ENCODE peak calls at places on chromosomes 2 and 18, in seven cellular contexts. C is MM.1S, O is heart left ventricle, R is bronchial epithelial cell, W is tibial artery, S is fibroblast of the aortic adventitia, D is cardiac fibroblast. G is an unnamed sample.

GRCh38 chr2:79660552-79660951 is 147.7 kb downstream of the CTNNA2 start:
- DNase-seq in C (no peak), O (no peak), R (no peak), W (no peak), D (no peak), S (no peak), G (no peak)

GRCh38 chr2:219104107-219105050 is 43.7 kb upstream of the IHH start:
- DNase-seq in D (peak; percentile 45), C (peak; percentile 52), W (no peak), S (peak; percentile 38), O (no peak), R (peak; percentile 49), G (peak; percentile 43)

GRCh38 chr18:42574871-42575270 is 540.6 kb downstream of the RIT2 start:
- DNase-seq in W (no peak), C (no peak), S (no peak), D (no peak), O (no peak), R (no peak), G (no peak)

GRCh38 chr18:75533954-75534353 is 106.5 kb upstream of the SMIM21 start:
- DNase-seq in O (no peak), D (peak; percentile 56), W (no peak), S (peak; percentile 19), C (no peak), R (no peak), G (peak; percentile 52)

GRCh38 chr2:144332356-144333143 is 187.4 kb downstream of the ZEB2 start:
- DNase-seq in O (peak; percentile 94), R (peak; percentile 64), D (peak; percentile 92), S (peak; percentile 73), W (peak; percentile 78), C (peak; percentile 92), G (peak; percentile 87)

GRCh38 chr2:69816923-69817542 is 12.4 kb upstream of the GMCL1 start:
- DNase-seq in W (peak; percentile 89), S (peak; percentile 92), C (peak; percentile 89), R (peak; percentile 90), D (peak; percentile 93), O (no peak), G (peak; percentile 93)

GRCh38 chr2:174594451-174594850 is 3.2 kb downstream of the WIPF1 start:
- DNase-seq in R (no peak), W (no peak), D (no peak), S (no peak), O (no peak), C (peak; percentile 40), G (no peak)

GRCh38 chr2:20447437-20448245 is 767 bp downstream of the RHOB start:
- DNase-seq in R (no peak), S (peak; percentile 58), C (peak; percentile 24), D (peak; percentile 64), W (peak; percentile 48), O (peak; percentile 80), G (peak; percentile 59)

GRCh38 chr2:188786368-188786781 is 187.8 kb upstream of the COL3A1 start:
- DNase-seq in S (peak; percentile 94), R (peak; percentile 79), W (no peak), O (no peak), D (peak; percentile 92), C (no peak), G (peak; percentile 94)

GRCh38 chr18:9022397-9023170 is 79.9 kb upstream of the NDUFV2 start:
- DNase-seq in O (no peak), D (peak; percentile 41), S (peak; percentile 18), C (no peak), W (no peak), R (peak; percentile 39), G (peak; percentile 40)

GRCh38 chr2:233867993-233868532 is at the start of gene MSL3B:
- DNase-seq in W (no peak), O (peak; percentile 72), S (peak; percentile 52), D (peak; percentile 69), C (peak; percentile 72), R (peak; percentile 37), G (peak; percentile 65)

GRCh38 chr2:53969285-53970094 is 1.3 kb downstream of the PSME4 start:
- DNase-seq in W (no peak), C (peak; percentile 40), O (no peak), S (peak; percentile 45), R (peak; percentile 95), D (peak; percentile 49), G (peak; percentile 69)

GRCh38 chr2:63424329-63425078 is 163.8 kb downstream of the WDPCP start:
- DNase-seq in C (peak; percentile 87), R (peak; percentile 54), D (peak; percentile 53), W (no peak), O (peak; percentile 52), S (peak; percentile 36), G (peak; percentile 60)

GRCh38 chr2:220162320-220162719 is 534.9 kb downstream of the SLC4A3 start:
- DNase-seq in S (peak; percentile 70), C (no peak), W (no peak), D (peak; percentile 40), O (no peak), R (peak; percentile 49), G (peak; percentile 39)

GRCh38 chr2:109718139-109718538 is 76.0 kb upstream of the RGPD5 start:
- DNase-seq in S (no peak), D (no peak), O (no peak), R (no peak), W (no peak), C (no peak), G (no peak)

GRCh38 chr2:109712126-109712455 is 82.0 kb upstream of the RGPD5 start:
- DNase-seq in C (no peak), S (no peak), R (no peak), D (no peak), O (no peak), W (no peak), G (no peak)

GRCh38 chr2:109712746-109713145 is 81.4 kb upstream of the RGPD5 start:
- DNase-seq in C (no peak), O (no peak), R (no peak), S (no peak), W (no peak), D (no peak), G (no peak)

GRCh38 chr2:109711230-109712125 is 82.6 kb upstream of the RGPD5 start:
- DNase-seq in O (no peak), R (no peak), S (no peak), D (peak; percentile 61), W (no peak), C (no peak), G (peak; percentile 75)

GRCh38 chr2:109715302-109715937 is 78.7 kb upstream of the RGPD5 start:
- DNase-seq in C (no peak), S (peak; percentile 28), W (no peak), O (no peak), D (peak; percentile 45), R (peak; percentile 70), G (peak; percentile 53)
- TF ChIP-seq CTCF in C (peak; percentile 28), S (peak; percentile 57), W (peak; percentile 83), O (peak; percentile 66), D (peak; percentile 40), R (peak; percentile 96), G (peak; percentile 53)

GRCh38 chr2:36359006-36359580 is 3.5 kb downstream of the CRIM1 start:
- DNase-seq in O (no peak), C (peak; percentile 32), W (no peak), D (peak; percentile 41), R (peak; percentile 64), S (peak; percentile 57), G (no peak)
- H3K4me3 ChIP-seq in O (peak overlapping the region; percentile 91), C (no peak overlapping the region), W (peak overlapping the region; percentile 94), D (peak overlapping the region; percentile 88), R (no peak overlapping the region), S (peak overlapping the region; percentile 94), G (peak overlapping the region; percentile 79)

GRCh38 chr2:47078541-47079482 is 76.3 kb downstream of the STPG4 start:
- DNase-seq in R (no peak), D (no peak), S (no peak), W (no peak), O (no peak), C (no peak), G (no peak)

GRCh38 chr2:47077442-47078117 is 77.5 kb downstream of the STPG4 start:
- DNase-seq in O (no peak), S (no peak), R (peak; percentile 29), C (no peak), D (no peak), W (no peak), G (no peak)

GRCh38 chr2:47075361-47076125 is 79.6 kb downstream of the STPG4 start:
- DNase-seq in C (no peak), O (no peak), D (peak; percentile 42), W (no peak), R (no peak), S (peak; percentile 54), G (no peak)

GRCh38 chr2:47076126-47076506 is 79.0 kb downstream of the STPG4 start:
- DNase-seq in R (no peak), S (no peak), W (no peak), C (no peak), D (no peak), O (no peak), G (no peak)

DNA sequence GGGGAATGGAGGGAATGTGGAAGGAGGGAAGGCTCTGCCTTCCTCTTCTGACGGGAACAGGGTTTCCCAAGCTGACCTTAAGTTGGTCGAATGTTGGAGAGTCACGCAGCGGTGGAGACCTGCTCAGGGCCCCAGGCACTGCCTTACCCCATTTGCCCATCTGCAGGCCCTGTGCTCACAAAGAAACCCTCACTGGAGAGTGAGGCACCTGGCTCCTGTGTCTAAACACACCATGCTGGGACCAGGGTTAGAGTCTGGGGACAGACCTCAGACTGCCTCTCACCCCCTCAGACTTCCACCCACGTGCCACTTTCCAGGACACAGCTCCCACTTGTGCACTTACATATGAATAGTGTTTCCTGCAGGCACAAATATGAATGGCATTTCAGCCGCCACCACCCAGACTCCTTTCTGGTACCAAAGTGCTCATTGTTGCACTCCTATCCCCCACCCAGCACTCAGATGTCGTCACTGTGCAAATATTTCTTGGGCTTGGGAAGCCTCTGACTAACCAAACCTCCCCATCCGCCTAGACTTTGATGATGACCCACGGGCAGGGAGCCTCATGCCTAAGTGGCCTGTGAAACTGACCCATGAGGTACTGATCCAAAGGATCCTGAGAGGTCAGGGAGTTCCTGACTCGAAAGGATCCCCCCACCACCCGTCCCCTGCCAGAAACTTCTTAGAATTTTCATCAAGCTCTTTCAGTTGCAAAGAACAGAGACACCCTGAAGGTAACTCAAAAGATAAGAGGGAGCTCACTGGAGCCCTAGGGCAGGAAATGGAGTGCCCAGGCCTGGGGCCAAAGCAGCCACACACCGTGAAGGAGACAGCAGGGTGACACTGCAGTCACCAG is 78.3 kb downstream of the STPG4 start:
- DNase-seq in S (peak; percentile 97), W (peak; percentile 63), R (peak; percentile 93), D (peak; percentile 94), C (no peak), O (no peak), G (peak; percentile 97)
- TF ChIP-seq CTCF in S (peak; percentile 7), W (no peak), R (peak; percentile 1), D (no peak), C (no peak), O (no peak), G (no peak)

GRCh38 chr2:176127769-176128072 is 1.8 kb upstream of the HOXD8 start:
- DNase-seq in D (no peak), R (no peak), W (no peak), O (no peak), S (no peak), C (no peak), G (no peak)

GRCh38 chr2:176129013-176129796 is at the start of gene HOXD8:
- DNase-seq in D (peak; percentile 60), C (no peak), W (no peak), S (peak; percentile 26), R (no peak), O (no peak), G (peak; percentile 42)

GRCh38 chr2:176128172-176129012 is 1.1 kb upstream of the HOXD8 start:
- DNase-seq in C (no peak), O (no peak), D (no peak), W (no peak), S (no peak), R (no peak), G (no peak)

GRCh38 chr2:176125215-176126054 is 2.9 kb downstream of the HOXD9 start:
- DNase-seq in R (no peak), D (no peak), C (no peak), O (no peak), W (no peak), S (no peak), G (no peak)

GRCh38 chr2:176126929-176127768 is 2.4 kb upstream of the HOXD8 start:
- DNase-seq in C (peak; percentile 65), W (peak; percentile 63), R (peak; percentile 43), O (no peak), D (peak; percentile 67), S (peak; percentile 78), G (peak; percentile 75)
- H3K4me3 ChIP-seq in C (no peak overlapping the region), W (no peak overlapping the region), R (no peak overlapping the region), O (no peak overlapping the region), D (no peak overlapping the region), S (no peak overlapping the region), G (no peak overlapping the region)

G was measured in fibroblast of pulmonary artery.